ENCODE peak calls at places on chromosome 17, in ten cellular contexts. S is osteocyte; V is B cell; L is NCI-H1105 treated with DMSO at 0.1 percent for 48 hours; J is CD8-positive, alpha-beta T cell; R is GM18507; Y is GM12865; O is NCI-H2171; P is cardiac septum; C is AG10803. Z is an unnamed sample.

GRCh38 chr17:50277357-50277754 is 3.1 kb downstream of the TMEM92 start:
- DNase-seq in R (no peak), J (no peak), O (no peak), P (no peak), V (no peak), C (no peak), S (no peak), L (no peak), Y (no peak), Z (no peak)

GRCh38 chr17:49090885-49091594 is 41.5 kb upstream of the B4GALNT2 start:
- DNase-seq in R (no peak), V (no peak), C (no peak), J (no peak), O (no peak), S (no peak), L (no peak), P (no peak), Y (no peak), Z (no peak)

GRCh38 chr17:65850486-65850885 is 289.0 kb upstream of the AXIN2 start:
- DNase-seq in J (no peak), Y (peak), R (no peak), O (no peak), S (no peak), C (peak), L (no peak), V (no peak), P (no peak), Z (no peak)

GRCh38 chr17:41917957-41918391 is 777 bp downstream of the ACLY start:
- DNase-seq in V (no peak), P (no peak), S (peak), C (no peak), R (peak), Y (peak), L (peak), O (peak), J (peak), Z (peak)

GRCh38 chr17:29042679-29043538 is at the start of gene PIPOX:
- DNase-seq in J (no peak), O (peak), C (no peak), R (no peak), S (no peak), L (peak), Y (peak), V (peak), P (no peak), Z (peak)

GRCh38 chr17:79950306-79950705 is 85.4 kb downstream of the TBC1D16 start:
- DNase-seq in Y (no peak), R (no peak), C (no peak), V (no peak), P (peak), L (no peak), O (no peak), J (no peak), S (no peak), Z (no peak)

GRCh38 chr17:51912939-51913338 is 245.6 kb downstream of the CA10 start:
- DNase-seq in J (no peak), C (no peak), O (no peak), V (no peak), R (no peak), P (no peak), S (no peak), Y (no peak), L (no peak), Z (no peak)

GRCh38 chr17:2797632-2798031 is 1.4 kb downstream of the RAP1GAP2 start:
- DNase-seq in S (no peak), P (no peak), J (no peak), V (no peak), O (no peak), L (peak), C (no peak), Y (no peak), R (no peak), Z (peak)

Z was measured in NCI-H1694 treated with DMSO at 0.1 percent for 48 hours.